ENCODE peak calls at places on chromosomes 2 and 18, in four cellular contexts. Y, K, H and X are unnamed samples.

GRCh38 chr2:36675579-36675978 is 20.9 kb upstream of the VIT start:
- DNase-seq in Y (no peak), K (no peak), H (no peak), X (no peak)

GRCh38 chr2:200405599-200406298 is 99.3 kb downstream of the SPATS2L start:
- DNase-seq in Y (peak; percentile 92), K (no peak), H (peak; percentile 57), X (peak; percentile 82)

GRCh38 chr2:217993817-217994459 is 8.9 kb downstream of the TNS1 start:
- DNase-seq in Y (peak; percentile 33), K (no peak), H (peak; percentile 17), X (no peak)

GRCh38 chr2:3178206-3179031 is 199.2 kb downstream of the EIPR1 start:
- DNase-seq in Y (no peak), K (no peak), H (no peak), X (no peak)

GRCh38 chr2:129337076-129337475 is 642.4 kb upstream of the RAB6C start:
- DNase-seq in Y (no peak), K (no peak), H (no peak), X (no peak)

GRCh38 chr2:201414099-201415023 is 36.9 kb downstream of the TRAK2 start:
- DNase-seq in Y (no peak), K (no peak), H (no peak), X (no peak)

GRCh38 chr2:9634121-9634520 is 3.3 kb upstream of the YWHAQ start:
- DNase-seq in Y (no peak), K (no peak), H (no peak), X (no peak)

GRCh38 chr2:163767097-163767496 is 31.3 kb upstream of the FIGN start:
- DNase-seq in Y (no peak), K (no peak), H (no peak), X (no peak)

GRCh38 chr2:18061717-18062116 is 183.2 kb downstream of the KCNS3 start:
- DNase-seq in Y (no peak), K (no peak), H (no peak), X (no peak)

GRCh38 chr2:219965287-219965870 is 337.9 kb downstream of the SLC4A3 start:
- DNase-seq in Y (no peak), K (no peak), H (no peak), X (no peak)

GRCh38 chr2:96409543-96410184 is 74.1 kb downstream of the NCAPH start:
- DNase-seq in Y (no peak), K (no peak), H (no peak), X (no peak)

GRCh38 chr2:240329778-240330177 is 105.7 kb upstream of the GPC1 start:
- DNase-seq in Y (no peak), K (no peak), H (no peak), X (no peak)

GRCh38 chr2:121804340-121804739 is 48.9 kb downstream of the TSN start:
- DNase-seq in Y (no peak), K (no peak), H (no peak), X (no peak)

GRCh38 chr2:127096718-127097470 is 10.1 kb downstream of the BIN1 start:
- DNase-seq in Y (no peak), K (no peak), H (no peak), X (no peak)

GRCh38 chr2:123870877-123871276 is 154.2 kb upstream of the CNTNAP5 start:
- DNase-seq in Y (no peak), K (no peak), H (no peak), X (no peak)
- TF ChIP-seq CTCF in Y (no peak), K (no peak), H (no peak), X (no peak)

DNA sequence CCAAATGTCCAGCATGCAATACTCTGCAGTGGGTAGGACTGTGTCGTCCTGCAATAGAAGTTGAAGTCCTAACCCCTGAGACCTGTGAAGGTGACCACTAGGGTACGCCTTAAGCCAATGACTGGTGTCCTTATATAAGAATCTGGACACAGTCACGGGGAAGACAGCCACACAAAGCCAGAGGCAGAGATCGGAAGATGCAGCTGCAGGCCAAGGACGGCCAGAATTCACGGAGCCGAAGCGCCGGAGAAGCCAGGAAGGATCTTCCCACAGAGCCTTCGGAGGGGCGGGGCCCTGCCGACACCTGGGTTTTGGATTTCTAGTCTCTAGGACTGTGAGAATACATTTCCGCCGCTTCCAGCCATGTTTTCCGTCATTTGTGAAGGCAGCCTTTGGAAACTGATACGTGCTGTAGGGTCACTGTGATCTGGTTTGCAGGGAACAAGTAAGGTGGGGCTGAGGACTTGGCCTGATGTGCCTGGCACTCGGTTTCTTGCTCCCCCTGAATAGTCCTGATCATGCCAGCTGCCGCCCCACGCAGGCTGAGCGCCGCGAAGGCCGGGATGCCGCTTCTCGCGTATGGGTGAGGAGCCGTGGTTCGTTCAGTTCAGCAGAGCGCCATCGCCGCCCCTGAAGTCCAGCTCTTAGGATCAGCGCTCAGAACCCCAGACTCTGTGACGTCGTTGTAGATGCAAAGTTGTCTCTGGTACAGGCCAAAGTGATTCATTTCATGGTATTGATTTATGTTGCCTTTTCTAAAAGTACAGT is 38.7 kb downstream of the PTGR3 start:
- DNase-seq in Y (no peak), K (no peak), H (no peak), X (no peak)
- H3K4me3 ChIP-seq in Y (no peak overlapping the region), K (no peak overlapping the region), H (no peak overlapping the region), X (no peak overlapping the region)

DNA sequence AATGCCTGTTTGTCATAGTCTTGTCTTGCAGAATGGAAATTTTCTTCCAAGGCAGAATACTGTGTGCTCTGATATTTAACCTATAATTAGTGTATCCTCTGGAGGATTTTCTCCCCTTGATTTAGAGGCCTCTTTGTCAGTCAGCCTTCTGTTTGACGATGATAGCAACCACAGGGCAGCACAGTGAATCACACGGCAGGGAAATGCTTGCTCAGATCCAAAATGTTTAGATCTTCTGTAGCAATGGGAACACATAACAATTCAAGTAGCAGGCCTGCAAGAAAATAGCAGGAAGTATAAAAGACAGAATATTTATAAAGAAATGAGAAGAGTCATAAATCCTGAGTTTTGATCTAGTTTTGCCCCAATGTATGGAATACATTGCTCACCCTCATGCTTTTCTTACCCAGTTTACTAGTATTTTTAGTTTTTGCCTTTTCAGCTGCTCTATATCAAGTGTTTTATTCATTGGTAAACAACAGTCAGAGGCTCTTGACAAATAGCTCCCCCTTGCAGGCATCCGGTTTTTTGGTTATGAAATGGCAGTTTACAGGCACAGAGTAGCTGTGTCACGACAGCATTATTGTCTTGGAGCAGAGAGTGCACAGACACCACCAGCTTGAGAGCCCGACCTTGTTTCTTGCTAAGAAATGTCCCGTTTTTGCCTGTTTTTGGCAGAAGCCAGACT is 185.1 kb downstream of the MYO3B start:
- DNase-seq in Y (no peak), K (no peak), H (no peak), X (no peak)
- TF ChIP-seq CTCF in Y (no peak), K (no peak), H (no peak), X (peak; percentile 12)

DNA sequence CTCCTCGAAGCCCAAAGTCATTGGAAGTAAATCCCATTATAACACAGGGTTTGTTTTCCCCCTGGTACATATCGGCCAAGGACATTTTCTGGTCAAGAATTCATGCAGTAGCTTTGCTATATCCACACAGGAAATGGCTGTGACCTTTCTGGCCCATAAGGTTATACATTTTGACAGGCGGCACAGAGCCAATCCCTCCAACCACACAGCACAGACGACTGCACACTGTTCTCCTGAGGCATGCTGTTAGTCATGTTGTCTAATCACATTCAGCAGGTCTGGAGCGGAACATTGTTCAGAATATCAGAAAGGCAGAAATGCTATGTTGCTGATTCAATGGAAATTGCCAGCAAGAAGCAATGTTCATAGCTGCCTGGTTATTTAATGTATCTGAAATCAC is 742.3 kb upstream of the SLC8A1 start:
- DNase-seq in Y (no peak), K (no peak), H (no peak), X (peak; percentile 61)
- H3K4me3 ChIP-seq in Y (no peak overlapping the region), K (no peak overlapping the region), H (no peak overlapping the region), X (no peak overlapping the region)

DNA sequence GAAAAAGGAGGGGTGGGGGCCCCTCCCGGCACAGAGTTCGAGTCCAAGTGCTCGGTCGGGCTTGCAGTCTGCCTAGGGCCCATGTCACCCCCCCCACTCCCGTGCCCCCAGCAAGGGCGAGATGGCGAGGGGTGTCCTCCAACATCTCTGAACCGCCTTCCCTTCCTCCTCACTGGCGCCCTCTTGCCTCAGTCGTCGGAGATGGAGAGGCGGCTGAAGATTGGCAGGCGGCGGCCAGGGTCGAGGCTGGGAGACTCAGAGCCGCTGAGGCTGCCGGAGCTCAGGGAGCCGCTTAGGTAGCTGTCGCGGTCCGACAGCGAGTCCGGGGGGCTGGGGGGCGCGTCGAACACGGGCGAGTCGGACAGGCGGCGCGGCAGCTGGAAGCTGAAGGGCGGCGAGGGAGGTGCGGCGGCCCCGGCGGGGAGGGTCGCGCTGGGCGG is 2.3 kb downstream of the ZFP36L2 start:
- DNase-seq in Y (peak; percentile 87), K (peak; percentile 67), H (peak; percentile 70), X (no peak)
- TF ChIP-seq CTCF in Y (peak; percentile 61), K (peak; percentile 17), H (peak; percentile 64), X (peak; percentile 45)

GRCh38 chr2:176924909-176925548 is 287.6 kb upstream of the HNRNPA3 start:
- DNase-seq in Y (no peak), K (no peak), H (no peak), X (no peak)
- H3K4me3 ChIP-seq in Y (no peak overlapping the region), K (no peak overlapping the region), H (no peak overlapping the region), X (no peak overlapping the region)

GRCh38 chr2:59449264-59449663 is 1104.2 kb downstream of the BCL11A start:
- DNase-seq in Y (peak; percentile 4), K (no peak), H (no peak), X (no peak)
- TF ChIP-seq CTCF in Y (no peak), K (no peak), H (no peak), X (peak; percentile 19)